ENCODE peak calls at places on chromosomes 4 and X, in nine cellular contexts. O is HCEC 1CT, P is cardiac muscle cell, I is AG09319, A is transverse colon, D is nucleus accumbens, T is WERI-Rb-1, C is AG20443, S is GOT3. M is an unnamed sample.

GRCh38 chr4:189202869-189203271 is 737.8 kb upstream of the FRG1 start:
- DNase-seq in C (peak), O (peak), S (no peak), D (no peak), I (no peak), A (no peak), P (peak), T (no peak), M (no peak)

GRCh38 chr4:162497564-162498167 is 333.9 kb upstream of the FSTL5 start:
- DNase-seq in T (no peak), C (peak), A (no peak), S (no peak), D (no peak), I (peak), O (peak), P (peak), M (peak)

GRCh38 chr4:165111906-165112257 is 778 bp downstream of the TMEM192 start:
- DNase-seq in O (no peak), D (no peak), S (no peak), I (no peak), P (no peak), C (no peak), T (no peak), A (no peak), M (no peak)

GRCh38 chrX:17692709-17693346 is 44.5 kb upstream of the SCML1 start:
- DNase-seq in S (no peak), T (peak), D (no peak), O (peak), A (no peak), I (peak), C (peak), P (peak), M (no peak)

GRCh38 chr4:154164931-154165839 is 326.4 kb downstream of the DCHS2 start:
- DNase-seq in S (no peak), A (no peak), T (no peak), O (peak), P (no peak), I (peak), D (no peak), C (peak), M (no peak)

GRCh38 chr4:73978886-73979285 is 2.9 kb downstream of the PF4 start:
- DNase-seq in T (no peak), A (no peak), P (no peak), I (no peak), C (peak), S (no peak), D (no peak), O (peak), M (no peak)

GRCh38 chrX:101659601-101660063 is at the start of gene ARMCX2:
- DNase-seq in A (peak), P (peak), I (peak), S (no peak), D (peak), O (peak), T (peak), C (peak), M (peak)

GRCh38 chr4:74793757-74794340 is 474 bp downstream of the BTC start:
- DNase-seq in D (no peak), A (peak), P (peak), I (no peak), S (peak), O (peak), C (peak), T (peak), M (peak)

GRCh38 chr4:83961575-83961974 is 425.7 kb downstream of the GPAT3 start:
- DNase-seq in T (no peak), I (no peak), C (peak), D (no peak), S (no peak), P (no peak), A (no peak), O (no peak), M (no peak)

GRCh38 chr4:181528570-181529184 is 714.5 kb upstream of the TENM3 start:
- DNase-seq in C (peak), A (peak), T (peak), I (peak), O (peak), P (peak), S (no peak), D (peak), M (peak)

GRCh38 chr4:42865572-42866189 is 26.8 kb upstream of the GRXCR1 start:
- DNase-seq in O (no peak), D (peak), C (peak), I (peak), A (peak), S (no peak), T (peak), P (peak), M (no peak)

GRCh38 chr4:153061971-153062370 is 125.8 kb downstream of the FHDC1 start:
- DNase-seq in I (no peak), C (no peak), A (no peak), T (peak), O (no peak), S (no peak), P (no peak), D (no peak), M (no peak)

GRCh38 chr4:2937146-2937857 is 25.9 kb downstream of the NOP14 start:
- DNase-seq in T (peak), S (no peak), A (peak), O (no peak), P (no peak), C (no peak), D (no peak), I (no peak), M (no peak)

GRCh38 chrX:149908308-149908707 is 21.1 kb upstream of the HSFX4 start:
- DNase-seq in D (no peak), P (no peak), T (no peak), O (no peak), A (no peak), C (no peak), S (no peak), I (no peak), M (no peak)

GRCh38 chrX:43805579-43805978 is 76.7 kb downstream of the MAOB start:
- DNase-seq in C (no peak), D (no peak), S (no peak), I (no peak), O (no peak), P (no peak), T (no peak), A (no peak), M (no peak)

GRCh38 chr4:164572877-164573279 is 181.1 kb upstream of the SMIM31 start:
- DNase-seq in C (no peak), P (no peak), T (no peak), S (no peak), O (peak), A (no peak), I (no peak), D (no peak), M (no peak)

GRCh38 chr4:36823199-36823967 is 421.2 kb upstream of the NWD2 start:
- DNase-seq in C (no peak), P (no peak), A (no peak), S (peak), I (no peak), T (no peak), D (no peak), O (no peak), M (no peak)

GRCh38 chrX:129510331-129510730 is 13.0 kb downstream of the SMARCA1 start:
- DNase-seq in T (no peak), O (no peak), A (no peak), I (no peak), C (no peak), S (no peak), D (no peak), P (no peak), M (no peak)

GRCh38 chr4:177351611-177352010 is 41.9 kb downstream of the NEIL3 start:
- DNase-seq in C (no peak), I (no peak), D (no peak), O (no peak), T (no peak), S (no peak), P (no peak), A (no peak), M (no peak)